ENCODE peak calls at places on chromosomes 7 and 10, in four cellular contexts. B is GM23338, I is lower lobe of right lung, X is body of pancreas. H is an unnamed sample.

GRCh38 chr10:131514454-131514853 is 202.9 kb upstream of the TCERG1L start:
- DNase-seq in B (no peak), X (no peak), I (no peak), H (no peak)

GRCh38 chr10:102670871-102671434 is 26.7 kb downstream of the TRIM8 start:
- DNase-seq in B (peak; percentile 64), I (no peak), X (peak; percentile 46), H (no peak)

GRCh38 chr10:67884842-67885680 is 605 bp downstream of the SIRT1 start:
- DNase-seq in X (peak; percentile 84), I (peak; percentile 91), B (peak; percentile 84), H (peak; percentile 83)

GRCh38 chr7:11665381-11665780 is 166.6 kb downstream of the THSD7A start:
- DNase-seq in B (no peak), I (no peak), X (no peak), H (no peak)

GRCh38 chr7:130667593-130668257 is 823 bp downstream of the COPG2 start:
- DNase-seq in B (peak; percentile 31), X (no peak), I (no peak), H (no peak)

GRCh38 chr7:2860627-2861133 is 16.6 kb upstream of the GNA12 start:
- DNase-seq in X (peak; percentile 85), I (no peak), B (no peak), H (no peak)

GRCh38 chr10:113456741-113457140 is 96.1 kb upstream of the HABP2 start:
- DNase-seq in B (no peak), X (no peak), I (no peak), H (no peak)

GRCh38 chr10:64416011-64416410 is 894.8 kb downstream of the REEP3 start:
- DNase-seq in X (no peak), B (no peak), I (no peak), H (no peak)

GRCh38 chr7:29177963-29178612 is 16.5 kb upstream of the CHN2 start:
- DNase-seq in X (peak; percentile 27), B (no peak), I (peak; percentile 65), H (peak; percentile 13)

GRCh38 chr10:95756796-95757657 is 1.1 kb downstream of the ENTPD1 start:
- DNase-seq in B (no peak), X (no peak), I (no peak), H (no peak)
- H3K27me3 ChIP-seq in B (no peaks in the 10 kb centered on the region), X (no peaks in the 10 kb centered on the region), I (no peaks in the 10 kb centered on the region), H (no peaks in the 10 kb centered on the region)

GRCh38 chr10:29105516-29106215 is 183.2 kb upstream of the LYZL1 start:
- DNase-seq in I (no peak), B (no peak), X (no peak), H (no peak)
- H3K4me3 ChIP-seq in I (no peak overlapping the region), B (no peak overlapping the region), X (no peak overlapping the region), H (no peak overlapping the region)

GRCh38 chr10:100747061-100747825 is 1.9 kb downstream of the PAX2 start:
- DNase-seq in B (no peak), I (no peak), X (no peak), H (no peak)

GRCh38 chr10:100746413-100746931 is 1.1 kb downstream of the PAX2 start:
- DNase-seq in X (no peak), B (no peak), I (no peak), H (no peak)

GRCh38 chr10:100749059-100749308 is 3.6 kb downstream of the PAX2 start:
- DNase-seq in I (no peak), X (no peak), B (no peak), H (no peak)

GRCh38 chr10:100748251-100749058 is 3.1 kb downstream of the PAX2 start:
- DNase-seq in X (no peak), I (no peak), B (peak; percentile 43), H (no peak)

DNA sequence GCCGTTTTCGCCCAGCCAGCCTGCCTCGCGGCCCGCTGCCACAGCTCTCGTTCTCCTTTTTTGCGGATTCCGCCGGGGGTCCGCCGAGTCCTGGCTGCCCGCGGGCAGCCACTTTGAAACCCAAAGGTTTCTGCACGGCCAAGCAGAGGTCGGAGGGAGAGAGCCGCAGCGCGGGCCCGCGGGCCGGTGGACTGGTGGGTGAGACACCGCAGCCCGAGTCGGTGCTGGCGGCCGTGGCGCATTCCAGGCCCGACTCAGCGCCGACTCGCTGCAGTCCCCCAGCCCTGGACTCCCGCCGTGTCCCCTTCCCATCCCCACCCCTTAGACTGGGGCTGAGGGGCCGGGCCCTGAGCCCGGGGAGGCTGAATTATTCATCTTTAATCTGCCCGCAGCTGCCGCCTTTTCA is 2.4 kb downstream of the PAX2 start:
- DNase-seq in X (no peak), I (no peak), B (peak; percentile 62), H (no peak)
- H3K27me3 ChIP-seq in X (peaks cover 82% of the 10 kb centered on the region), I (peaks cover 100% of the 10 kb centered on the region), B (peaks cover 99% of the 10 kb centered on the region), H (peaks cover 71% of the 10 kb centered on the region)

GRCh38 chr10:62374862-62375710 is 917 bp downstream of the ZNF365 start:
- DNase-seq in I (no peak), X (no peak), B (peak; percentile 8), H (no peak)
- H3K4me3 ChIP-seq in I (peak overlapping the region; percentile 54), X (no peak overlapping the region), B (peak overlapping the region; percentile 73), H (no peak overlapping the region)

DNA sequence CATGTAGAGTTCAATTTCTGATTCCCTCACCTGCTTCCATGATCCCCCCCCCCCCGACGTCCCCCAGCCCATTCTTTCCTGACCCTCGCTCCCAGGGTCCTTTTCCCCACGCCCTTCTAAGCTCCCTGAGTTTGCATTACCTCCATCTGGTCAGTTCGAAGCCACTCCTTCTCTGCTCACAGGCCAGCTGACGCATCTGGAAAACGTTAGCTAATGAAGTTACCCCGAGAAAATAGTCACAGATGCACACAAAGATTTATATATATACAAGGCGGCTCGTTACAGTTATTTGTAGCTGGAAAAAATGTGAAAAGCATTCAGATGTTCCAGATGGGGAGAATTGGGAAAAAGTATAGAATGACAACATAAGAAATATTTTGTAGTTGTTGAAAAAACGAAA is 630.0 kb upstream of the FOXK1 start:
- DNase-seq in I (no peak), B (no peak), X (no peak), H (no peak)
- H3K27me3 ChIP-seq in I (no peaks in the 10 kb centered on the region), B (no peaks in the 10 kb centered on the region), X (no peaks in the 10 kb centered on the region), H (no peaks in the 10 kb centered on the region)

GRCh38 chr7:84364708-84365107 is 170.1 kb upstream of the SEMA3A start:
- DNase-seq in I (no peak), X (no peak), B (peak; percentile 55), H (no peak)

GRCh38 chr7:84372712-84373111 is 178.1 kb upstream of the SEMA3A start:
- DNase-seq in B (no peak), X (no peak), I (no peak), H (no peak)

GRCh38 chr7:84372155-84372621 is 177.6 kb upstream of the SEMA3A start:
- DNase-seq in I (no peak), B (no peak), X (no peak), H (no peak)

GRCh38 chr7:84368122-84368521 is 173.5 kb upstream of the SEMA3A start:
- DNase-seq in X (no peak), I (no peak), B (no peak), H (no peak)

GRCh38 chr7:84370114-84370513 is 175.5 kb upstream of the SEMA3A start:
- DNase-seq in X (no peak), I (no peak), B (no peak), H (no peak)
- H3K4me3 ChIP-seq in X (no peak overlapping the region), I (no peak overlapping the region), B (no peak overlapping the region), H (no peak overlapping the region)

DNA sequence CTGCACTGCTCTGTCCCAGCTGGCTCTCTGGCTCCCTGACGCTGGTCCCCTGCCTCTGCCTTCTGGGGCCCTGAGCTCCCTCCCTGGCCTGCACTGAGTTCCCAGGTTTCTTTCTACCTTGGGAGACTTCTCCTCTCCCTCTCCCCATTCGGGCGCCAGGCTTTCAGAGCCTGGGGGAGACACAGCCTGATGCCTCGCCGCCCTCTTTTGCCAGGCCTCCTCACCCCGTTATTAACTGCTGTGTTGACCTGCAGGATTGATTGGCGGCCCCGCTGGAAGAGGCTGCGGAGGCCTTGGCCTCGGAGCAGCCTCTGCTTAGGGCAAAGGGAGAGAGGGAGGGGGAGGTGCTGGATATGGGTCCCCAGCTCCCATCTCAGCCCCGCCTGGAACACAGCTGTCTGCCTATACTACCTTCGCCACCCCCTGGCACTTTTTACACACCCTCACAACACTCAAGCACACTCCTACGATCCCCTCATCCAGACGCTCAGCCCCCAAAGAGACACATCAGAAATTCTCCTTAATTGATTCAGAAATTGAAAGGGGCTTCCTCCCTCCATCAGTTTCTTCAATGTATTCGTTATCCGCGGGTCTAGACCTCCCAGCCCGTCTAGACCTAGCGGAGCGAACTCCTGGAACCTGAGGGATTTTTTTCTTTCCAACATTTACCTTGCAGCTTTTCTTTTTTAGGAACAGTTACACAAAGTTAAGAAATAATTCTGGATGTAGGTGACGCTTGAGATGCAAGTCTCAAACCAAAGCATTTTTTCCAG is 7.1 kb upstream of the PAX2 start:
- DNase-seq in X (no peak), B (peak; percentile 51), I (no peak), H (no peak)
- H3K27me3 ChIP-seq in X (peaks cover 59% of the 10 kb centered on the region), B (peaks cover 100% of the 10 kb centered on the region), I (peaks cover 96% of the 10 kb centered on the region), H (peaks cover 77% of the 10 kb centered on the region)

GRCh38 chr7:7970113-7970619 is 1.6 kb downstream of the GLCCI1 start:
- DNase-seq in X (peak; percentile 13), I (no peak), B (peak; percentile 30), H (peak; percentile 40)
- H3K4me3 ChIP-seq in X (peak overlapping the region; percentile 10), I (peak overlapping the region; percentile 95), B (peak overlapping the region; percentile 86), H (peak overlapping the region; percentile 70)